ENCODE peak calls at places on chromosomes 6 and 20, in five cellular contexts. K is HepG2, S is H1, C is GM12878, A is K562. Y is an unnamed sample. For H3K4me1, the result is how much of the 10 kb centered on the place peaks cover.

GRCh38 chr6:131657630-131658111 is 20.6 kb downstream of the ENPP3 start:
- DNase-seq in C (no peak), K (no peak), S (no peak), A (no peak), Y (no peak)

GRCh38 chr6:36235309-36235708 is 34.6 kb upstream of the PNPLA1 start:
- DNase-seq in S (no peak), C (no peak), A (no peak), K (no peak), Y (no peak)

GRCh38 chr6:91626935-91627334 is 1040.1 kb upstream of the MAP3K7 start:
- DNase-seq in S (no peak), A (no peak), C (no peak), K (no peak), Y (no peak)

GRCh38 chr6:33423777-33424176 is 3.9 kb downstream of the SYNGAP1 start:
- DNase-seq in K (no peak), A (no peak), C (no peak), S (no peak), Y (no peak)

GRCh38 chr6:166520905-166521834 is 65.3 kb downstream of the RAMACL start:
- DNase-seq in S (no peak), C (no peak), A (no peak), K (no peak), Y (no peak)

GRCh38 chr6:28207244-28208179 is 17.6 kb upstream of the ZSCAN9 start:
- DNase-seq in S (no peak), A (no peak), C (no peak), K (no peak), Y (peak)

GRCh38 chr6:128491041-128491642 is 29.3 kb downstream of the PTPRK start:
- DNase-seq in C (no peak), K (peak), A (no peak), S (no peak), Y (peak)

GRCh38 chr6:50091641-50092040 is 41.9 kb upstream of the DEFB112 start:
- DNase-seq in K (peak), C (no peak), S (no peak), A (no peak), Y (no peak)

GRCh38 chr6:1608976-1609661 is 596 bp upstream of the FOXC1 start:
- DNase-seq in C (no peak), K (no peak), A (no peak), S (no peak), Y (peak)

GRCh38 chr6:106540907-106541306 is 88.4 kb downstream of the RTN4IP1 start:
- DNase-seq in K (peak), C (no peak), S (no peak), A (no peak), Y (no peak)

GRCh38 chr20:56400001-56400640 is 7.7 kb downstream of the CSTF1 start:
- DNase-seq in A (peak), C (peak), K (peak), S (no peak), Y (peak)

GRCh38 chr20:37303637-37304036 is 14.2 kb downstream of the MANBAL start:
- DNase-seq in C (no peak), A (no peak), K (no peak), S (no peak), Y (no peak)

GRCh38 chr6:3341467-3341866 is 82.7 kb downstream of the PSMG4 start:
- DNase-seq in K (no peak), S (no peak), C (no peak), A (no peak), Y (peak)

GRCh38 chr6:132131351-132131750 is 180.2 kb upstream of the CCN2 start:
- DNase-seq in C (no peak), A (no peak), K (no peak), S (no peak), Y (no peak)

GRCh38 chr6:50722829-50723562 is 9.7 kb downstream of the TFAP2D start:
- DNase-seq in S (no peak), K (no peak), A (no peak), C (no peak), Y (peak)

GRCh38 chr6:85580104-85580877 is 13.4 kb downstream of the SNX14 start:
- DNase-seq in A (no peak), C (no peak), K (peak), S (no peak), Y (no peak)

GRCh38 chr6:85579581-85579980 is 14.1 kb downstream of the SNX14 start:
- DNase-seq in A (no peak), C (no peak), S (no peak), K (no peak), Y (peak)

GRCh38 chr6:85580878-85581267 is 12.8 kb downstream of the SNX14 start:
- DNase-seq in K (peak), A (peak), S (no peak), C (no peak), Y (peak)

GRCh38 chr6:85574932-85575598 is 18.6 kb downstream of the SNX14 start:
- DNase-seq in K (peak), C (no peak), S (no peak), A (no peak), Y (no peak)

GRCh38 chr6:85576479-85576878 is 17.2 kb downstream of the SNX14 start:
- DNase-seq in K (no peak), C (no peak), S (no peak), A (no peak), Y (no peak)
- H3K4me1 ChIP-seq in K (under half), C (under half), S (under half), A (under half), Y (under half)

GRCh38 chr6:31068738-31069340 is 43.5 kb downstream of the C6orf15 start:
- DNase-seq in K (peak), C (no peak), S (peak), A (peak), Y (peak)
- TF ChIP-seq POLR2AphosphoS5 in K (no peak), C (no peak), S (no peak), A (no peak), Y (no peak)

GRCh38 chr6:137492289-137492688 is 1.9 kb downstream of the OLIG3 start:
- DNase-seq in S (no peak), C (no peak), A (no peak), K (no peak), Y (no peak)

GRCh38 chr6:137494281-137494966 is at the start of gene OLIG3:
- DNase-seq in K (no peak), S (no peak), C (no peak), A (no peak), Y (peak)

GRCh38 chr6:137494967-137495595 is 887 bp upstream of the OLIG3 start:
- DNase-seq in S (no peak), C (no peak), A (no peak), K (no peak), Y (peak)

GRCh38 chr6:137492771-137493217 is 1.4 kb downstream of the OLIG3 start:
- DNase-seq in K (no peak), C (no peak), S (no peak), A (no peak), Y (no peak)

GRCh38 chr6:137493218-137494038 is 766 bp downstream of the OLIG3 start:
- DNase-seq in S (no peak), A (no peak), K (no peak), C (no peak), Y (peak)
- TF ChIP-seq CREB1 in S (peak), A (no peak), K (no peak), C (no peak), Y (no peak)

GRCh38 chr20:835220-836045 is 1.9 kb downstream of the FAM110A start:
- DNase-seq in C (no peak), S (no peak), K (no peak), A (no peak), Y (no peak)
- H3K4me1 ChIP-seq in C (under half), S (under half), K (under half), A (under half), Y (under half)

GRCh38 chr6:122798099-122798641 is 9.1 kb downstream of the SMPDL3A start:
- DNase-seq in A (no peak), C (no peak), K (peak), S (no peak), Y (no peak)
- TF ChIP-seq POLR2AphosphoS5 in A (no peak), C (no peak), K (peak), S (no peak), Y (no peak)

GRCh38 chr6:117619178-117619577 is 16.9 kb upstream of the GOPC start:
- DNase-seq in S (no peak), C (no peak), K (no peak), A (no peak), Y (no peak)

GRCh38 chr6:117617766-117618035 is 15.4 kb upstream of the GOPC start:
- DNase-seq in S (no peak), A (no peak), K (no peak), C (no peak), Y (no peak)

GRCh38 chr6:117616971-117617765 is 14.9 kb upstream of the GOPC start:
- DNase-seq in A (no peak), S (no peak), C (no peak), K (no peak), Y (peak)

GRCh38 chr6:117613920-117614535 is 11.7 kb upstream of the GOPC start:
- DNase-seq in S (no peak), K (no peak), C (no peak), A (no peak), Y (peak)

DNA sequence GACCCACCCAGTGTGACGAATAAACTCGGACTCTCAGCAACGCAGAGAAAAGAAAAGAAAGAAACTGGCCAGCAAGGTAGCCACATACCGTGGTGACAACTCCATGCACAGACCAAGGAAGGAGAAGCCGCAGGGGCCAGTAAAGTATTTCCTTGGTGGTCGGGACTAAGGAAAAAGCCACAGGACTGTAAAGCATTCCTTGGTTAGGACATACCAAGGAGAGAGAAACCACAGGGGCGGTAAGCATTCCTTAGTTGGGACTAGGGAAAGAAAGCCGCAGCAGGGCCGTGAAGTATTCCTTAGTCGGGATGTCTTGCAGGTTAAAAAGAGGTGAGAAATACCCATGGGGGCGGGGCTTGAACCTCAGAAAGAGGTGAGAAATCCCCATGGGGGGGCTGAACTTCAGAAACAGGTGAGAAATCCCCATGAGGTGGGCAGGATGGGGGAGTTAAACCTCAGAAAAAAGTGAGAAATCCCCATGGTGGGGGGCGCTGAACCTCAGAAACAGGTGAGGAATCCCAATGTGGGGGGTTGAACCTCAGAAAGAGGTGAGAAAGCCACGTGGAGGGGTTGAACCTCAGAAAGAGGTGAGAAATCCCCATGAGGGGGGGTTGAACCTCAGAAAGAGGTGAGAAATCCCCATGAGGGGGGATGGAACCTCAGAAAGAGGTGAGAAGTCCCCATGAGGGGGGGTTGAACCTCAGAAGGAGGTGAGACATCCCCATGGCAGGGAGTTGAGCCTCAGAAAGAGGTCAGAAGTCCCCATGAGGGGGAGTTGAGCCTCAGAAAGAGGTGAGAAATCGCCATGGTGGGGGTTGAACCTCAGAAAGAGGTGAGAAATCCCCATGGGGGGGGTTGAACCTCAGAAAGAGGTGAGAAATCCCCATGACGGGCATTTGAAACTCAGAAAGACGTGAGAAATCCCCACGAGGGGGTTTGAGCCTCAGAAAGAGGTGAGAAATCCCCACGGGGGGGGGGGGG is 14.0 kb upstream of the GOPC start:
- DNase-seq in K (no peak), S (no peak), C (no peak), A (no peak), Y (peak)
- TF ChIP-seq CREB1 in K (no peak), S (no peak), C (no peak), A (no peak), Y (no peak)

GRCh38 chr6:12335131-12335527 is 45.0 kb downstream of the EDN1 start:
- DNase-seq in A (no peak), C (peak), K (no peak), S (no peak), Y (no peak)

GRCh38 chr6:12335717-12336116 is 45.6 kb downstream of the EDN1 start:
- DNase-seq in K (no peak), A (no peak), C (no peak), S (no peak), Y (no peak)

GRCh38 chr6:12339022-12339421 is 48.9 kb downstream of the EDN1 start:
- DNase-seq in S (no peak), A (no peak), K (no peak), C (no peak), Y (no peak)

GRCh38 chr6:12334524-12335130 is 44.5 kb downstream of the EDN1 start:
- DNase-seq in C (no peak), S (no peak), K (no peak), A (no peak), Y (no peak)

DNA sequence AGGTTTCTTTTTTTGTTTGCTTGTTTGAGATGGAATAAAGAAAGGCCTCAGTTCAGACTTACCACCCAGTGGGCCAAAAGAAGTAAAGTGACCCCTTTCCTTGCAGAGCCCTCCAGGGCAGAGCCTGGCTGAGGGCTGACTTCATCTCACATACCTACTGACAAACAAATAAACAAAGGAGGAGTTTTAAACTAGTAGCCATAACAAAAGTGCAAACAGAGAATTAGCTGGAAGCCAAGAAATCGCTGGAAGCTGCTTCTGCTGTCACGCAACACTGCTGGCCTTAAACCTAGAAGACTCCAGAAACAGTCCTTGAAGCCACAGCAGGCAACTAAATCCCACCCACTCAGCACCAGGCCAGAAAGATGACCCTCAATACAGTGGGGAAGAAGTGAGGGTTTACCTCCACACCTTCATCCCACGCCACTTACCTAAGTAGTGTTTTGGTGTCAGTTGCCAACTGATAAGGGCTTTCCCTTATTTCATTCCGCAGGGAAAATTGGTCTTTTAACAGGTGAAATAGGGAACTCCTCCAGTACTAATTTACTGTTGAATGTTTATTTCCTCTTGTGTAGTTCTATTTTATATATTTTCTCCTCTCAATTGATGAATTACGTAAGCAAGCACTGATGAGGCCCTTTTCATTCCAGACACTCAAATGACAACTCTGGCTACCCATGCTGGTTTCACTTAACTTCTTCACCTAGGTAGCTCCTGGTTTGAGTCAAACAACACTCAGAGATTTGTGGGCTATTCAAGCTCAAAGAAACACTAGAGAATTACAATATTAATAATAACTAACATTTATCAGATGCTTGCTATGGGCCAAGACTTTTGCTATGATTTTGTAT is 46.2 kb downstream of the EDN1 start:
- DNase-seq in A (no peak), S (no peak), C (no peak), K (no peak), Y (no peak)
- H3K4me1 ChIP-seq in A (under half), S (under half), C (under half), K (half or more), Y (under half)

GRCh38 chr6:47047479-47048411 is 5.6 kb upstream of the ADGRF1 start:
- DNase-seq in C (peak), A (peak), S (peak), K (peak), Y (peak)
- TF ChIP-seq POLR2AphosphoS5 in C (no peak), A (no peak), S (no peak), K (no peak), Y (no peak)

DNA sequence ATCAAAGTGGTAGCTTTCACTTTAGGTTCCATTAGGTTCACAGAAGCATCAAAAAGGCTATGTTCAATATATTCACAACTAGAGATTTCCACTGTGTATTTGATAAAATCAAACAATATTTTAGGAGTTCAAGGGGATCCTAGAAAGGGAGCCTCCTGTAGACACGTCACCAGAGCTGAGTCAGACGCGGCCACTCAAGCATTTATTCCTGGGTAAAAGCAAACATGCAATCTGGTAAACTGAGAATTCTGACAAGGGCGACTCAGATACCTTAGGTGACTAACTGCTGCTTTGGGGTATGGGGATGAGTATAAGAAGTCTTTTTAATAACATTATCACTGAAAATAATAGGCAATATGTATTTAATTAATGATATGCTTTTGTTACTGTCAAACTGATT is 118.7 kb upstream of the HMGN3 start:
- DNase-seq in C (no peak), K (no peak), S (no peak), A (no peak), Y (no peak)
- TF ChIP-seq CREB1 in C (no peak), K (no peak), S (no peak), A (no peak), Y (no peak)

DNA sequence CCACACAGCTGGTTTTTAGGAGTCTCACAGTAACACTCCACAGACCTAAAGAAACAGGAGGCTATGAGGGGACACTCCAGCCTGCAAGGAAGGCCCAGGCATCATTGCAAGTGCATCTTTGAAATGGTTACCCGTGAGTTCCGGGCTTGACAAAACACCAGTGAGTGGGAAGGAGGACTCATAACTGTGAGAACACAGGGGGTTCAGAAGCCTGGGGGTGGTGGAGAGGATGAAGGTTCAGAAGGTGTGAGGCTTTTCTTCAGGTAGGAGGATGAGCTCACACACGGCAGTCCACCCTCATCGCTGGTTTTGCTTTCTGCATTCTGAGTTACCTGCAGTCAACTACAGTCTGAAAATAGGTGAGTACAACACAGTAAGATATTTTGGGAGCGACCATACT is 39.9 kb downstream of the MAP7 start:
- DNase-seq in K (no peak), C (no peak), A (no peak), S (no peak), Y (no peak)
- H3K4me1 ChIP-seq in K (under half), C (under half), A (under half), S (under half), Y (under half)

Y was measured in GM23338.